ENCODE peak calls at places on chromosomes 2 and 18, in ten cellular contexts. One of them, this sample, is unnamed.

GRCh38 chr2:134727385-134727784 is 8.6 kb upstream of the TMEM163 start:
- DNase-seq in HCT116: no peak
- DNase-seq in Calu3: no peak
- DNase-seq in tibial artery: no peak
- DNase-seq in WERI-Rb-1: no peak
- DNase-seq in breast epithelium: no peak
- DNase-seq in HL-60: no peak
- DNase-seq in fibroblast of lung: peak
- DNase-seq in upper lobe of right lung: no peak
- DNase-seq in ovary: no peak
- DNase-seq in this sample: no peak

GRCh38 chr2:74291891-74292621 is 51.2 kb downstream of the SLC4A5 start:
- DNase-seq in HCT116: no peak
- DNase-seq in Calu3: no peak
- DNase-seq in tibial artery: no peak
- DNase-seq in WERI-Rb-1: peak
- DNase-seq in breast epithelium: no peak
- DNase-seq in HL-60: no peak
- DNase-seq in fibroblast of lung: no peak
- DNase-seq in upper lobe of right lung: no peak
- DNase-seq in ovary: no peak
- DNase-seq in this sample: no peak

GRCh38 chr2:176189666-176190641 is 1.5 kb downstream of the HOXD1 start:
- DNase-seq in HCT116: no peak
- DNase-seq in Calu3: no peak
- DNase-seq in tibial artery: no peak
- DNase-seq in WERI-Rb-1: no peak
- DNase-seq in breast epithelium: no peak
- DNase-seq in HL-60: no peak
- DNase-seq in fibroblast of lung: no peak
- DNase-seq in upper lobe of right lung: no peak
- DNase-seq in ovary: no peak
- DNase-seq in this sample: no peak

GRCh38 chr2:233248999-233249398 is 2.5 kb upstream of the ATG16L1 start:
- DNase-seq in HCT116: no peak
- DNase-seq in Calu3: no peak
- DNase-seq in tibial artery: no peak
- DNase-seq in WERI-Rb-1: no peak
- DNase-seq in breast epithelium: no peak
- DNase-seq in HL-60: no peak
- DNase-seq in fibroblast of lung: no peak
- DNase-seq in upper lobe of right lung: no peak
- DNase-seq in ovary: no peak
- DNase-seq in this sample: no peak

GRCh38 chr18:60044290-60045006 is 144.7 kb downstream of the PMAIP1 start:
- DNase-seq in HCT116: no peak
- DNase-seq in Calu3: no peak
- DNase-seq in tibial artery: no peak
- DNase-seq in WERI-Rb-1: no peak
- DNase-seq in breast epithelium: no peak
- DNase-seq in HL-60: no peak
- DNase-seq in fibroblast of lung: peak
- DNase-seq in upper lobe of right lung: no peak
- DNase-seq in ovary: no peak
- DNase-seq in this sample: no peak

GRCh38 chr2:72128059-72128842 is 19.4 kb downstream of the CYP26B1 start:
- DNase-seq in HCT116: no peak
- DNase-seq in Calu3: no peak
- DNase-seq in tibial artery: no peak
- DNase-seq in WERI-Rb-1: peak
- DNase-seq in breast epithelium: peak
- DNase-seq in HL-60: no peak
- DNase-seq in fibroblast of lung: no peak
- DNase-seq in upper lobe of right lung: no peak
- DNase-seq in ovary: no peak
- DNase-seq in this sample: no peak

GRCh38 chr18:48990497-48991298 is 39.9 kb upstream of the SMAD7 start:
- DNase-seq in HCT116: no peak
- DNase-seq in Calu3: peak
- DNase-seq in tibial artery: peak
- DNase-seq in WERI-Rb-1: no peak
- DNase-seq in breast epithelium: no peak
- DNase-seq in HL-60: no peak
- DNase-seq in fibroblast of lung: peak
- DNase-seq in upper lobe of right lung: no peak
- DNase-seq in ovary: peak
- DNase-seq in this sample: no peak

GRCh38 chr2:127632592-127633489 is 13.1 kb upstream of the GPR17 start:
- DNase-seq in HCT116: no peak
- DNase-seq in Calu3: no peak
- DNase-seq in tibial artery: no peak
- DNase-seq in WERI-Rb-1: no peak
- DNase-seq in breast epithelium: no peak
- DNase-seq in HL-60: peak
- DNase-seq in fibroblast of lung: no peak
- DNase-seq in upper lobe of right lung: no peak
- DNase-seq in ovary: no peak
- DNase-seq in this sample: no peak

GRCh38 chr2:177395594-177395993 is 3.0 kb downstream of the AGPS start:
- DNase-seq in HCT116: no peak
- DNase-seq in Calu3: no peak
- DNase-seq in tibial artery: no peak
- DNase-seq in WERI-Rb-1: no peak
- DNase-seq in breast epithelium: no peak
- DNase-seq in HL-60: no peak
- DNase-seq in fibroblast of lung: no peak
- DNase-seq in upper lobe of right lung: no peak
- DNase-seq in ovary: no peak
- DNase-seq in this sample: no peak

GRCh38 chr18:63553117-63553516 is 10.9 kb downstream of the SERPINB12 start:
- DNase-seq in HCT116: peak
- DNase-seq in Calu3: peak
- DNase-seq in tibial artery: no peak
- DNase-seq in WERI-Rb-1: no peak
- DNase-seq in breast epithelium: no peak
- DNase-seq in HL-60: peak
- DNase-seq in fibroblast of lung: peak
- DNase-seq in upper lobe of right lung: no peak
- DNase-seq in ovary: no peak
- DNase-seq in this sample: no peak

GRCh38 chr2:229431331-229431954 is 160.4 kb upstream of the PID1 start:
- DNase-seq in HCT116: peak
- DNase-seq in Calu3: no peak
- DNase-seq in tibial artery: no peak
- DNase-seq in WERI-Rb-1: no peak
- DNase-seq in breast epithelium: no peak
- DNase-seq in HL-60: peak
- DNase-seq in fibroblast of lung: peak
- DNase-seq in upper lobe of right lung: no peak
- DNase-seq in ovary: no peak
- DNase-seq in this sample: no peak

DNA sequence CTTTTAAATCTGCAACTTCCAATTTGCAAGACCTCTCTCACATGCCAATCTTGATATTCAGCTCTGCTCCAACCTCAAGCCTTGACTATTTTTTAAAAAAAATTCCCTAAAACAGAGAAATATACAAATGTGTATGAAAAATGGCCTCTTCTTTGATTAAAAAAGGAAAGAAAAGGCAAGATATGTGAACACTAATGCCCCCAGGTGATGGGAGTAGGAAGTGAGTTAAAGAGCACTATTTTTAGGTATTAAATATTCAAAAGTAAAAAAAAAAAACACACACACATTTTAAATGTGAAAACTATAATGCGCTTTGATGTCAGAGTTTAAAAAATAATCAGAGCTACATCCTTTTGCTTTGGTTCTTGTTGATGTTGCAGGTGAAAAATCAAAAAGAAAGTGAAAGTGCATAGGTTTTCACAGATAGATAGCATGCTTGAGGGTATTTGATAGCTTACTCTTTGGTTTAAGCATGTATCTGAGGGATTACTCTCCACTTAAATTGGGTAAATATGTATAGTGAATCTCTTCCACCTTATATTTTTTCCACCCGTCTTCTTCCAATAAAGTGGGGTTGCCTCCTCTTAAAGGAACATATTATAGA is 406.0 kb upstream of the POU3F3 start:
- DNase-seq in HCT116: no peak
- DNase-seq in Calu3: no peak
- DNase-seq in tibial artery: no peak
- DNase-seq in WERI-Rb-1: no peak
- DNase-seq in breast epithelium: no peak
- DNase-seq in HL-60: no peak
- DNase-seq in fibroblast of lung: no peak
- DNase-seq in upper lobe of right lung: no peak
- DNase-seq in ovary: no peak
- DNase-seq in this sample: no peak
- TF ChIP-seq CTCF in HCT116: no peak
- TF ChIP-seq CTCF in Calu3: no peak
- TF ChIP-seq CTCF in tibial artery: no peak
- TF ChIP-seq CTCF in WERI-Rb-1: no peak
- TF ChIP-seq CTCF in breast epithelium: no peak
- TF ChIP-seq CTCF in HL-60: no peak
- TF ChIP-seq CTCF in fibroblast of lung: no peak
- TF ChIP-seq CTCF in upper lobe of right lung: peak
- TF ChIP-seq CTCF in ovary: no peak
- TF ChIP-seq CTCF in this sample: peak

DNA sequence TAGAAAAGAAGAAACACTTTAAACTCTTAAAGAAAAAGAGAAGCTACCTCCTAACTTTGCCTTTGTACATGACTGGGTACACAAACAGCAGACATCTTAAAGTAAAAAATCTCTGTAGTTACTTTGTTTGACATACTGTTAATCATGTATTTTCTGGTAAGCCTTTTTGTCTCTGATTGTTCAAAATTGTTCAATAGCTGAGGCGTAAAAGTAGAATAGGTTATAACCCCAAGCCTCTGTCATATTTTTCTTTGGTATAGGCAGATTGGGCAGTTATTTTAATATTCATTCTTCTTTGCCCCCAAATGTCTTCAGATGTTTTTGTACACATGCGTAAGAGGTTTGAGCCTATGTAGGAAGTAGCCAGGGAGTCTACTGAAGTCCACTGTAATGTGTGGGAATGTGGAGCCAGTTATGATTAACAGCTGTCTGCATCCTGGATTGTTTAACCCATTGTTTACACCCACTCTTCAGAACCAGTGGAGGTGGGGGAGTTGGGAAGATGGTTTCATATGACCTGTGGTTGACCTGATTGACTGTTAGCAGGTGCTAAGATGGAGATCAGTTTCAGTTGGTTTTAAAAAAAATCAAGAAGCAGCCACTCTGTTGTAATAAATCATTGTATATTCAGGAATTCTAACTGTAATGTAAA is 150.5 kb downstream of the TANC1 start:
- DNase-seq in HCT116: no peak
- DNase-seq in Calu3: no peak
- DNase-seq in tibial artery: no peak
- DNase-seq in WERI-Rb-1: no peak
- DNase-seq in breast epithelium: no peak
- DNase-seq in HL-60: no peak
- DNase-seq in fibroblast of lung: no peak
- DNase-seq in upper lobe of right lung: no peak
- DNase-seq in ovary: no peak
- DNase-seq in this sample: no peak
- TF ChIP-seq CTCF in HCT116: no peak
- TF ChIP-seq CTCF in Calu3: no peak
- TF ChIP-seq CTCF in tibial artery: no peak
- TF ChIP-seq CTCF in WERI-Rb-1: no peak
- TF ChIP-seq CTCF in breast epithelium: no peak
- TF ChIP-seq CTCF in HL-60: no peak
- TF ChIP-seq CTCF in fibroblast of lung: no peak
- TF ChIP-seq CTCF in upper lobe of right lung: no peak
- TF ChIP-seq CTCF in ovary: no peak
- TF ChIP-seq CTCF in this sample: peak

GRCh38 chr2:10022464-10022863 is 20.9 kb upstream of the KLF11 start:
- DNase-seq in HCT116: no peak
- DNase-seq in Calu3: no peak
- DNase-seq in tibial artery: no peak
- DNase-seq in WERI-Rb-1: no peak
- DNase-seq in breast epithelium: no peak
- DNase-seq in HL-60: no peak
- DNase-seq in fibroblast of lung: no peak
- DNase-seq in upper lobe of right lung: no peak
- DNase-seq in ovary: no peak
- DNase-seq in this sample: no peak

GRCh38 chr2:10019174-10019971 is 24.0 kb upstream of the KLF11 start:
- DNase-seq in HCT116: no peak
- DNase-seq in Calu3: no peak
- DNase-seq in tibial artery: no peak
- DNase-seq in WERI-Rb-1: no peak
- DNase-seq in breast epithelium: no peak
- DNase-seq in HL-60: peak
- DNase-seq in fibroblast of lung: no peak
- DNase-seq in upper lobe of right lung: peak
- DNase-seq in ovary: no peak
- DNase-seq in this sample: no peak

GRCh38 chr2:10022041-10022421 is 21.3 kb upstream of the KLF11 start:
- DNase-seq in HCT116: no peak
- DNase-seq in Calu3: no peak
- DNase-seq in tibial artery: no peak
- DNase-seq in WERI-Rb-1: no peak
- DNase-seq in breast epithelium: no peak
- DNase-seq in HL-60: no peak
- DNase-seq in fibroblast of lung: no peak
- DNase-seq in upper lobe of right lung: no peak
- DNase-seq in ovary: no peak
- DNase-seq in this sample: no peak

GRCh38 chr2:10017313-10017941 is 25.9 kb upstream of the KLF11 start:
- DNase-seq in HCT116: no peak
- DNase-seq in Calu3: no peak
- DNase-seq in tibial artery: no peak
- DNase-seq in WERI-Rb-1: no peak
- DNase-seq in breast epithelium: no peak
- DNase-seq in HL-60: no peak
- DNase-seq in fibroblast of lung: no peak
- DNase-seq in upper lobe of right lung: peak
- DNase-seq in ovary: no peak
- DNase-seq in this sample: no peak

GRCh38 chr2:10020001-10020400 is 23.3 kb upstream of the KLF11 start:
- DNase-seq in HCT116: no peak
- DNase-seq in Calu3: no peak
- DNase-seq in tibial artery: no peak
- DNase-seq in WERI-Rb-1: no peak
- DNase-seq in breast epithelium: no peak
- DNase-seq in HL-60: no peak
- DNase-seq in fibroblast of lung: no peak
- DNase-seq in upper lobe of right lung: peak
- DNase-seq in ovary: no peak
- DNase-seq in this sample: no peak
- TF ChIP-seq CTCF in HCT116: no peak
- TF ChIP-seq CTCF in Calu3: no peak
- TF ChIP-seq CTCF in tibial artery: no peak
- TF ChIP-seq CTCF in WERI-Rb-1: peak
- TF ChIP-seq CTCF in breast epithelium: no peak
- TF ChIP-seq CTCF in HL-60: no peak
- TF ChIP-seq CTCF in fibroblast of lung: no peak
- TF ChIP-seq CTCF in upper lobe of right lung: no peak
- TF ChIP-seq CTCF in ovary: no peak
- TF ChIP-seq CTCF in this sample: no peak

DNA sequence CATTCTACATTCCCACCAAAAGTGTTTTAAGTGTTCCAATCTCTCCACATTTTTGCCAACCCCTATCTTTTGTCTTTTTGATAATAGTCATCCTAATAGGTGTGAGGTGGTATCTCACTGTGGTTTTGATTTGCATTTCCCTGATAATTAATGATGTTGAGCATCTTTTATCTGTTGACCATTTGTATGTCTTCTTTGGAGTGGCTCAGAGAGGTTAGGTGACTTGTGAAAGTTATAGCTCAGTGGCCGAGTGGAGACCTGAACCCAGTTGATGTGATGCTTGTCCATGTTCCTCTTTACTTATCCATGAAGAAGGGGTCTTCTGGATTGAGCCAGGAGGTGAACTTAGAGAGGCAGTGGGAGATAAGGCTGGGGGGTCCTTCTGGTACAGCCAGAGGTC is 78.8 kb downstream of the DDX1 start:
- DNase-seq in HCT116: no peak
- DNase-seq in Calu3: no peak
- DNase-seq in tibial artery: no peak
- DNase-seq in WERI-Rb-1: no peak
- DNase-seq in breast epithelium: no peak
- DNase-seq in HL-60: no peak
- DNase-seq in fibroblast of lung: no peak
- DNase-seq in upper lobe of right lung: no peak
- DNase-seq in ovary: no peak
- DNase-seq in this sample: no peak
- TF ChIP-seq CTCF in HCT116: no peak
- TF ChIP-seq CTCF in Calu3: no peak
- TF ChIP-seq CTCF in tibial artery: no peak
- TF ChIP-seq CTCF in WERI-Rb-1: no peak
- TF ChIP-seq CTCF in breast epithelium: no peak
- TF ChIP-seq CTCF in HL-60: no peak
- TF ChIP-seq CTCF in fibroblast of lung: no peak
- TF ChIP-seq CTCF in upper lobe of right lung: no peak
- TF ChIP-seq CTCF in ovary: no peak
- TF ChIP-seq CTCF in this sample: no peak